ENCODE peak calls at places on chromosome X, in four cellular contexts. A, Y, B and J are unnamed samples.

GRCh38 chrX:69951756-69952155 is 98.0 kb downstream of the AWAT2 start:
- DNase-seq in A (no peak), Y (no peak), B (no peak), J (no peak)

GRCh38 chrX:71992711-71993110 is 82.1 kb downstream of the NHSL2 start:
- DNase-seq in A (no peak), Y (no peak), B (no peak), J (no peak)

GRCh38 chrX:13520931-13521330 is 48.5 kb upstream of the EGFL6 start:
- DNase-seq in A (no peak), Y (no peak), B (no peak), J (no peak)

GRCh38 chrX:153381684-153382532 is 19.2 kb downstream of the PNMA6E start:
- DNase-seq in A (no peak), Y (peak), B (peak), J (no peak)

GRCh38 chrX:118736394-118737010 is 9.1 kb downstream of the IL13RA1 start:
- DNase-seq in A (no peak), Y (no peak), B (no peak), J (no peak)

GRCh38 chrX:101394372-101394771 is 3.6 kb downstream of the RPL36A start:
- DNase-seq in A (no peak), Y (no peak), B (no peak), J (no peak)

GRCh38 chrX:94123062-94123461 is 449.1 kb downstream of the FAM133A start:
- DNase-seq in A (no peak), Y (no peak), B (no peak), J (no peak)

GRCh38 chrX:54181196-54181953 is 1.7 kb downstream of the FAM120C start:
- DNase-seq in A (no peak), Y (no peak), B (no peak), J (no peak)

GRCh38 chrX:23312136-23312535 is 22.5 kb upstream of the PTCHD1 start:
- DNase-seq in A (no peak), Y (no peak), B (no peak), J (no peak)

GRCh38 chrX:152632445-152633097 is 5.1 kb upstream of the GABRQ start:
- DNase-seq in A (peak), Y (peak), B (peak), J (peak)

GRCh38 chrX:152601848-152602616 is 35.7 kb upstream of the GABRQ start:
- DNase-seq in A (peak), Y (peak), B (peak), J (no peak)

GRCh38 chrX:74523224-74523623 is 91.2 kb downstream of the RLIM start:
- DNase-seq in A (no peak), Y (no peak), B (no peak), J (no peak)

GRCh38 chrX:57528670-57529255 is 63.0 kb upstream of the ZXDB start:
- DNase-seq in A (no peak), Y (no peak), B (peak), J (peak)

GRCh38 chrX:134761788-134762187 is 103.5 kb upstream of the PLAC1 start:
- DNase-seq in A (no peak), Y (no peak), B (peak), J (no peak)

GRCh38 chrX:40755291-40756249 is 20.2 kb upstream of the MED14 start:
- DNase-seq in A (no peak), Y (no peak), B (no peak), J (no peak)

GRCh38 chrX:133045986-133046385 is 50.9 kb downstream of the USP26 start:
- DNase-seq in A (peak), Y (no peak), B (peak), J (no peak)

GRCh38 chrX:70998402-70999027 is 67.6 kb upstream of the SLC7A3 start:
- DNase-seq in A (no peak), Y (no peak), B (peak), J (no peak)

GRCh38 chrX:68683580-68683979 is 36.1 kb downstream of the STARD8 start:
- DNase-seq in A (no peak), Y (no peak), B (no peak), J (no peak)

GRCh38 chrX:72620550-72621145 is 48.0 kb upstream of the HDAC8 start:
- DNase-seq in A (peak), Y (peak), B (peak), J (peak)

GRCh38 chrX:25524150-25524549 is 508.4 kb upstream of the ARX start:
- DNase-seq in A (no peak), Y (no peak), B (peak), J (no peak)

GRCh38 chrX:55450259-55450658 is 1.7 kb upstream of the MAGEH1 start:
- DNase-seq in A (no peak), Y (peak), B (peak), J (no peak)

GRCh38 chrX:13029341-13029740 is 15.1 kb downstream of the FAM9C start:
- DNase-seq in A (no peak), Y (no peak), B (no peak), J (no peak)

GRCh38 chrX:133053854-133054565 is 42.9 kb downstream of the USP26 start:
- DNase-seq in A (no peak), Y (no peak), B (no peak), J (no peak)

GRCh38 chrX:28058906-28059305 is 77.7 kb upstream of the DCAF8L1 start:
- DNase-seq in A (no peak), Y (no peak), B (no peak), J (no peak)

GRCh38 chrX:117839544-117839943 is 277.1 kb downstream of the KLHL13 start:
- DNase-seq in A (no peak), Y (peak), B (no peak), J (no peak)

GRCh38 chrX:150767475-150768131 is 74.4 kb downstream of the MTMR1 start:
- DNase-seq in A (no peak), Y (peak), B (no peak), J (no peak)
- H3K27ac ChIP-seq in A (no peak), Y (peak), B (no peak), J (no peak)

GRCh38 chrX:24463077-24463476 is 2.0 kb upstream of the PDK3 start:
- DNase-seq in A (no peak), Y (no peak), B (no peak), J (no peak)

GRCh38 chrX:24464836-24465523 is at the start of gene PDK3:
- DNase-seq in A (peak), Y (peak), B (peak), J (no peak)

GRCh38 chrX:24466025-24466424 is 939 bp downstream of the PDK3 start:
- DNase-seq in A (no peak), Y (no peak), B (no peak), J (no peak)

GRCh38 chrX:24464498-24464835 is 619 bp upstream of the PDK3 start:
- DNase-seq in A (no peak), Y (no peak), B (no peak), J (no peak)

DNA sequence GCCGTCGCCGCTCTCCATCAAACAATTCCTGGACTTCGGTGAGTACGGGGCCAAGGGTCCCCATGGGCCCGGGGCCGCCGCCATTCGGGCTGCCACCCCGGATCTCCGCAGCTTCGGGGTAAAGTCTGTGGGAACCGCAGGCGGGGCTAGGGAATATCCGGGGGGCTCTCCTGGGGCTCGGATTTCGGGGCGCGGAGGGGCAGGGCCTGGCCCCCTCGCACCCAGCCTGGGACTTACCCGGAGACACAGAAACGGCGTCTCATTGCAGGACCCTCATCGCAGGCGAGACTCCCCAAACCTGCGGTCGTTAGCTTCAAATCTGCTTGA is 401 bp downstream of the PDK3 start:
- DNase-seq in A (no peak), Y (no peak), B (no peak), J (no peak)
- TF ChIP-seq TCF7L2 in A (no peak), Y (no peak), B (no peak), J (no peak)

DNA sequence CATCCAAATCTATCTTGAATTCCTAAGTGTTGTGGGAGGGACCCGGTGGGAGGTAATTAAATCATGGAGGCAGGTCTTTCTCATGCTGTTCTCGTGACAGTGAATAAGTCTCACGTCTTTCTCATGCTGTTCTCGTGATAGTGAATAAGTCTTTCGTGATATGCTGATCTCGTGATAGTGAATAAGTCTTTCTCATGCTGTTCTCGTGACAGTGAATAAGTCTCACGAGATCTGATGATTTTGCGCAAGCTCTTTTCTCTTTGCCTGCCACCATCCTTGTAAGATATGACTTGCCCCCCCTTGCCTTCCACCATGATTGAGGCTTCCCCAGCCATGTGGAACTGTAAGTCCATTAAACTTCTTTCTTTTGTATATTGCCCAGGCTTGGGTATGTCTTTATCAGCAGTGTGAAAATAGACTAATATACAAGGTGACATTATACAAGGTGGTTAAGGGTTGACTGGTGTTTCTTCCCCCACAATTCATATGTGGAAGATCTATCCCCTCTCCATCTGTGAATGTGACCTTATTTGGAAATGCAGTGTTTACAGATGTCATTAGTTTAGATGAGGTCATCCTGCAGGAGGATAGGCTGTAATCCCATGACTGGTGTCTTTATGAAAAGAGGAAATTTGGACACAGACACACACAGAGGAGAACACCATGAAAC is 27.6 kb downstream of the ARSD start:
- DNase-seq in A (no peak), Y (no peak), B (peak), J (no peak)
- H3K27ac ChIP-seq in A (no peak), Y (peak), B (no peak), J (no peak)

GRCh38 chrX:2336181-2336580 is 164.6 kb downstream of the DHRSX start:
- DNase-seq in A (no peak), Y (no peak), B (no peak), J (no peak)

GRCh38 chrX:2330910-2331309 is 169.9 kb downstream of the DHRSX start:
- DNase-seq in A (no peak), Y (no peak), B (no peak), J (no peak)

GRCh38 chrX:2330487-2330886 is 170.3 kb downstream of the DHRSX start:
- DNase-seq in A (no peak), Y (no peak), B (no peak), J (no peak)

GRCh38 chrX:2334237-2334636 is 166.5 kb downstream of the DHRSX start:
- DNase-seq in A (no peak), Y (no peak), B (no peak), J (no peak)
- TF ChIP-seq TCF7L2 in A (no peak), Y (no peak), B (no peak), J (no peak)